ENCODE peak calls at places on chromosomes 4 and X, in ten cellular contexts. O, J, X, H, E, P, L, U, K and D are unnamed samples. For H3K4me1, the result is how much of the 10 kb centered on the place peaks cover.

GRCh38 chrX:57119416-57119815 is 1.9 kb downstream of the SPIN2B start:
- DNase-seq in L (no peak), P (no peak), U (no peak), K (no peak), O (no peak), X (no peak), E (no peak), J (no peak), H (no peak), D (no peak)

GRCh38 chr4:28518781-28519180 is 1658.1 kb downstream of the STIM2 start:
- DNase-seq in H (no peak), J (no peak), U (no peak), K (peak), P (no peak), L (no peak), E (no peak), O (no peak), X (no peak), D (no peak)

GRCh38 chr4:114780205-114780604 is 181.6 kb downstream of the UGT8 start:
- DNase-seq in L (no peak), O (peak), J (peak), K (peak), E (no peak), P (peak), H (no peak), U (no peak), X (no peak), D (no peak)

GRCh38 chr4:109233585-109233984 is 68.9 kb downstream of the COL25A1 start:
- DNase-seq in H (no peak), X (no peak), L (no peak), J (no peak), U (no peak), E (no peak), O (no peak), K (no peak), P (no peak), D (no peak)

GRCh38 chr4:74005528-74005927 is 7.1 kb upstream of the CXCL5 start:
- DNase-seq in L (no peak), O (no peak), X (no peak), J (peak), H (no peak), P (no peak), E (no peak), K (no peak), U (no peak), D (no peak)

GRCh38 chr4:183264614-183265013 is 55.5 kb downstream of the CLDN22 start:
- DNase-seq in U (no peak), H (no peak), J (no peak), K (peak), X (no peak), O (no peak), L (no peak), P (no peak), E (no peak), D (no peak)

GRCh38 chrX:38959736-38960534 is 158.7 kb downstream of the MID1IP1 start:
- DNase-seq in P (no peak), X (no peak), K (no peak), U (no peak), L (no peak), O (no peak), H (no peak), E (no peak), J (no peak), D (no peak)

GRCh38 chr4:150987204-150987603 is 27.9 kb downstream of the LRBA start:
- DNase-seq in U (no peak), K (no peak), O (no peak), J (no peak), X (no peak), L (no peak), E (no peak), H (no peak), P (no peak), D (no peak)

GRCh38 chr4:38730830-38731646 is 51.8 kb downstream of the TLR10 start:
- DNase-seq in P (peak), H (peak), O (peak), X (peak), E (peak), K (peak), J (peak), L (peak), U (peak), D (peak)

GRCh38 chrX:8724176-8724757 is 7.7 kb downstream of the ANOS1 start:
- DNase-seq in E (no peak), U (no peak), K (no peak), L (no peak), X (peak), J (peak), P (no peak), H (no peak), O (no peak), D (no peak)

GRCh38 chrX:25048176-25048575 is 32.4 kb upstream of the ARX start:
- DNase-seq in U (no peak), O (no peak), X (no peak), P (no peak), J (no peak), L (no peak), H (no peak), K (no peak), E (no peak), D (no peak)

GRCh38 chrX:56793533-56794320 is 64.7 kb downstream of the NBDY start:
- DNase-seq in P (peak), U (no peak), K (no peak), O (no peak), J (peak), E (no peak), L (peak), H (peak), X (no peak), D (no peak)

GRCh38 chr4:116110713-116111112 is 974.7 kb downstream of the TRAM1L1 start:
- DNase-seq in L (no peak), H (no peak), K (no peak), E (no peak), O (no peak), J (no peak), U (no peak), X (no peak), P (no peak), D (no peak)

GRCh38 chr4:126736133-126736518 is 896.6 kb upstream of the INTU start:
- DNase-seq in L (no peak), O (no peak), J (no peak), X (no peak), E (no peak), P (no peak), H (no peak), K (no peak), U (no peak), D (no peak)

GRCh38 chrX:41118156-41118555 is 32.9 kb downstream of the USP9X start:
- DNase-seq in H (no peak), O (no peak), P (no peak), U (no peak), E (no peak), K (no peak), L (no peak), X (no peak), J (no peak), D (no peak)

GRCh38 chr4:92636038-92636825 is 332.5 kb downstream of the GRID2 start:
- DNase-seq in E (no peak), H (no peak), J (no peak), L (no peak), O (no peak), U (no peak), X (no peak), K (no peak), P (no peak), D (no peak)

GRCh38 chrX:69424161-69424560 is 80.0 kb upstream of the NALF2 start:
- DNase-seq in E (no peak), P (no peak), U (no peak), H (no peak), K (peak), O (peak), J (peak), X (no peak), L (no peak), D (no peak)

GRCh38 chr4:73872331-73873108 is 3.3 kb downstream of the CXCL1 start:
- DNase-seq in X (no peak), U (no peak), K (no peak), L (no peak), E (no peak), J (peak), O (no peak), H (no peak), P (no peak), D (no peak)

GRCh38 chr4:70556856-70557255 is 35.2 kb upstream of the AMBN start:
- DNase-seq in L (no peak), U (no peak), H (no peak), J (no peak), P (no peak), O (no peak), E (no peak), K (peak), X (no peak), D (no peak)

GRCh38 chrX:43813898-43814297 is 68.4 kb downstream of the MAOB start:
- DNase-seq in E (no peak), U (no peak), L (no peak), H (no peak), K (no peak), J (no peak), O (peak), X (no peak), P (no peak), D (no peak)

GRCh38 chr4:160835789-160836188 is 1328.0 kb downstream of the FSTL5 start:
- DNase-seq in K (no peak), X (no peak), J (no peak), L (no peak), E (no peak), H (no peak), U (no peak), O (peak), P (peak), D (no peak)

GRCh38 chr4:150289198-150289597 is 211.0 kb downstream of the DCLK2 start:
- DNase-seq in U (no peak), K (no peak), O (no peak), P (no peak), J (no peak), H (no peak), L (no peak), E (no peak), X (no peak), D (no peak)

DNA sequence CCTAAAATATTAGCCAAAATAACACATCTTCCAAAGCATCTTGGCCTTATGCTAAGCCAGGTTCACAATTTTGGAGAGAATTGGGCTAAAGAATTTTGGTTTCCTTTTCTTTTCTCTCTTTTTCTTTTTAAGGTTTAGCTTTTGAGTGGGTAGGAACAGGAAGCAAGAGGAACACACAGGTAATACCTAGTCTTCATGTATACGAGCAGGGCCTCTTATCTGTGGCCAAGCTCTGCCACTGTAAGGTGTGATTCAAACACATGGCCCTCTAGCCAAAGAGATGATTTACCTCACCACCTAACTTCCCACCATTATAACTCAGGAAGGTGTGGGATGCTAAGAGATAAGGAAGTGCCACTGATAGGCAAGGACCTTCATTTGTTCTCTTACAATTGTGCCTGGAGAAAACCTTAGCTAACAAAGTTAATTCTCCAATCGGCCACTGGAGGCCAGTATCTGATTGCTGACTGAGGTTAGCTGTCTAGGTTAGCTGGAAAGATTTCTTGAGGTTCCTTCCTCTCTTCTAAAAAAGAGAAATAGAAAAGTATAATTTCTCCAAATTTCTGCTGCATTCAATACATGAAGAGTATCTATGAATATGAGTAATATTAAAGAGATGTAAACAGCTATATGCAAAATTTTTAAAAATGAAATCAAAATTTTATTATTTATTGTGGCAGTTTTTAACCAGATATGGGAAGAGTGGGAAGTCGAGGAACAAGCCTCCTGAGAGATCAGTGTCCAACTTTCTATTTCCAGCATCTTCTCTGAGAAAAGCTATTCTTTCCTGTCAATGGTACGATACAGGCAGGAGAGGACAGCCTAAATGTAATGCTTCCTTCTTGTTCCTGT is 30.1 kb upstream of the BBS7 start:
- DNase-seq in L (no peak), P (peak), H (no peak), O (peak), X (peak), U (no peak), K (peak), E (no peak), J (peak), D (peak)
- TF ChIP-seq POLR2A in L (no peak), P (no peak), H (no peak), O (no peak), X (no peak), U (no peak), K (no peak), E (no peak), J (no peak), D (no peak)

GRCh38 chr4:147597561-147597960 is 19.6 kb upstream of the TMEM184C start:
- DNase-seq in X (no peak), L (no peak), K (no peak), P (no peak), J (no peak), O (no peak), E (no peak), U (no peak), H (no peak), D (no peak)
- H3K4me3 ChIP-seq in X (no peak), L (no peak), K (no peak), P (no peak), J (no peak), O (no peak), E (no peak), U (no peak), H (no peak), D (no peak)

GRCh38 chr4:140239311-140239710 is 85.3 kb upstream of the MAML3 start:
- DNase-seq in K (no peak), L (no peak), H (no peak), P (no peak), X (no peak), O (no peak), U (no peak), E (no peak), J (no peak), D (no peak)

GRCh38 chr4:140240237-140240636 is 86.3 kb upstream of the MAML3 start:
- DNase-seq in K (no peak), L (no peak), H (no peak), P (no peak), O (no peak), J (no peak), U (no peak), X (no peak), E (no peak), D (no peak)

GRCh38 chr4:140243345-140243753 is 89.4 kb upstream of the MAML3 start:
- DNase-seq in P (peak), O (no peak), K (no peak), H (no peak), J (peak), L (peak), E (no peak), X (no peak), U (peak), D (no peak)

GRCh38 chr4:140244328-140244727 is 90.3 kb upstream of the MAML3 start:
- DNase-seq in E (no peak), J (no peak), P (no peak), O (no peak), U (no peak), K (no peak), X (no peak), H (no peak), L (no peak), D (no peak)

DNA sequence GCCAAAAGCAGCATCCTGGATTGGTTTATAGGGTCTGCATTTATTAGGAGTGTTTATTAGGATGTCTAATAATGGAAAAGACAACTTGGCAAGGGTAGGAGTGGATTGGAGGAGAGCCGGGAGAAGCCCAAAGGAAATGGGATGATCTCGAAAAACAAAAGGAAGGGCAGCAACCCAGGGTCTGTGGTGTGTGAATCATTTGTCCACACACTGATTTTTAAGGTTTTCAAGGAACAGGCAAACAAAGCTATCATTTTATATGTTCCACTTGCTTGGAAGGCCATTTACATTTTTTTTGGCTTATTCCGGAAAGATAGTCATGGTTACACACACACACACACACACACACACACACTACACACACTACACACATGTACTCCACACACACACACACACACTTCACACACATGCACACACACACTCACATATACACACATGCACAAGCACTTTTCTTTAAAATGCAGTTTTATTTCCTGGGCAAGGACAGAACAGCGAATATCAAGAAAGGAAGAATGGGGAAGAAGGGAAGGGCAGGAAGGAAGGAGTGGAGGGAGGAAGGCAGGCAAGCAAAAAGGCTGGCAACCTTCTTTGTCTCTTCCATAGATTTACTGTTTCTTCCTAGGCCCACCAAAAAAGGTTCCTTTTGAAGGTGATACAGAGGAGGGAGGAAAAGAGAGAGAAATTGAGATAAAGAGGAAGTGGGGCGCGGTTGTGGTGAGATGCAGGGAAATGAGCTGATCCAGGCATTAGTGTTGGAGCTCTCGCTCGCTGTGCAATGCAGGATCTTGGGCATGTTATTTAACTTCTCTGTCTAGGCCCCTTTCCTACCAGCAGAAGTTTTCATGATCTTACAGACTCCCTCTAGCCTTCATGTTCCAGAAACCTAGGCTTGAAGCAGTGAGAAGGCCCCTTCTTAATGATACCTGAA is 88.6 kb upstream of the MAML3 start:
- DNase-seq in U (no peak), P (no peak), H (no peak), E (no peak), J (no peak), X (no peak), K (no peak), L (no peak), O (no peak), D (no peak)
- H3K4me1 ChIP-seq in U (under half), P (under half), H (under half), E (under half), J (under half), X (under half), K (under half), L (under half), O (under half), D (under half)

GRCh38 chr4:173371292-173372192 is 788 bp downstream of the SAP30 start:
- DNase-seq in J (peak), L (peak), H (peak), P (peak), X (peak), E (peak), K (peak), O (no peak), U (peak), D (peak)
- TF ChIP-seq POLR2A in J (peak), L (no peak), H (peak), P (peak), X (no peak), E (no peak), K (no peak), O (no peak), U (no peak), D (no peak)

DNA sequence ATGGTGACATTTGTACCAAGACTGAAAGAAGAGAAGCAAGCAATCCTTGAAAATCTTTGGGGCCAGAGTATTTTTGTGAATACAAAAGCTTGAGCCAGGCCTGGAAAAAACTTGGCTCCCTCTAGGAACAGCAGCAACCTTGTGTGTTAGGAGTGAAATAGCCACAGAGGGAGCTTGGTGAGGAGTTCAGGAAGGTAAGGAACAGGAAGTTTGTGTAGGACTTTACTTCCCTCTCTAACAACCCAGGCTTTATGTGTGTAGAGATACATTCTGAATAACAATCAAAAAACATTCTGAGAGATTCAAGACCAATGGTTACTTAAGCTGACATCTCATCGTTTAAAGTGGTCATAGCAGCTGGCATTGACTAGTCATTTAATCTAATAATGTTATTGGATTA is 668.5 kb downstream of the PCDH18 start:
- DNase-seq in K (peak), L (no peak), H (no peak), E (no peak), X (no peak), U (no peak), J (peak), O (peak), P (no peak), D (no peak)
- H3K4me3 ChIP-seq in K (no peak), L (no peak), H (no peak), E (no peak), X (no peak), U (no peak), J (no peak), O (no peak), P (no peak), D (no peak)

GRCh38 chrX:139831689-139832456 is 101.0 kb downstream of the ATP11C start:
- DNase-seq in L (no peak), H (no peak), J (peak), P (peak), X (no peak), U (no peak), K (peak), O (no peak), E (no peak), D (peak)

GRCh38 chrX:139828037-139828436 is 104.8 kb downstream of the ATP11C start:
- DNase-seq in X (no peak), K (no peak), O (no peak), U (no peak), J (peak), P (no peak), E (no peak), L (no peak), H (no peak), D (no peak)

GRCh38 chrX:139831017-139831416 is 101.8 kb downstream of the ATP11C start:
- DNase-seq in U (no peak), L (no peak), K (no peak), X (no peak), O (no peak), P (no peak), E (no peak), J (no peak), H (no peak), D (no peak)

GRCh38 chrX:139826065-139827044 is 106.5 kb downstream of the ATP11C start:
- DNase-seq in U (no peak), H (no peak), O (no peak), E (no peak), X (no peak), L (no peak), P (no peak), J (peak), K (peak), D (no peak)

DNA sequence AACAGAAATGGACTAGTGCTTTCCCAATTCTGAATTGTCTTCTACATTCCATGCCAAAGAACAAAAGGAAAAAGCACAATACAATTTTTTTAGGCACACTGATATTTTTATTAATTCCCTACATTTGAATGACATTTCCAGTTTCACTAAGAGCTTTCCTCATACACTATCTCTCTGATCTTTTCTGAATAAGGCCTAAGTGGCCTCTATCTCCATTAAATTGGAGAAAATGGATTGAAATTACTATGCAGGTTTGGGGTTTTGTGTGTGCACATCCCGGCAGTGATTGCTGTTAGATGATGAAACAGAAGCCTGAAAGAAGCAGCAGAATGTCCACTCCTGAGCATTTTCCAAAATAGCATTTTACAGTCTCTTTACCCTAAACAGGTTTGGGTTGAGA is 104.0 kb downstream of the ATP11C start:
- DNase-seq in P (no peak), O (no peak), K (no peak), L (no peak), U (no peak), X (no peak), J (no peak), H (no peak), E (no peak), D (no peak)
- H3K4me1 ChIP-seq in P (under half), O (under half), K (under half), L (under half), U (under half), X (under half), J (under half), H (under half), E (under half), D (under half)